ENCODE peak calls at places on chromosome 18, in eight cellular contexts. A is H1, J is ovary, K is stomach, H is GM12878, N is A549, X is tibial nerve, U is SK-N-SH. L is an unnamed sample.

GRCh38 chr18:80108122-80108536 is 933 bp upstream of the ADNP2 start:
- DNase-seq in K (no peak), H (no peak), X (no peak), N (no peak), A (no peak), J (peak), U (no peak), L (no peak)

GRCh38 chr18:22228930-22229329 is 59.5 kb downstream of the GATA6 start:
- DNase-seq in A (no peak), K (no peak), H (no peak), J (no peak), U (no peak), N (no peak), X (no peak), L (no peak)

GRCh38 chr18:55252053-55252675 is 292.9 kb upstream of the CCDC68 start:
- DNase-seq in H (no peak), A (no peak), X (no peak), K (no peak), U (no peak), J (no peak), N (no peak), L (no peak)

GRCh38 chr18:3451989-3452749 is 2.2 kb downstream of the TGIF1 start:
- DNase-seq in A (peak), X (peak), J (peak), H (no peak), K (peak), U (peak), N (no peak), L (peak)

GRCh38 chr18:1094408-1094807 is 189.7 kb downstream of the ADCYAP1 start:
- DNase-seq in A (no peak), J (no peak), X (no peak), H (no peak), U (no peak), N (no peak), K (no peak), L (no peak)

GRCh38 chr18:58908006-58908405 is 43.3 kb downstream of the ZNF532 start:
- DNase-seq in U (no peak), X (no peak), K (no peak), H (no peak), A (no peak), N (no peak), J (no peak), L (no peak)

GRCh38 chr18:6650063-6650462 is 79.5 kb upstream of the ARHGAP28 start:
- DNase-seq in H (no peak), K (no peak), U (no peak), N (no peak), J (no peak), A (no peak), X (no peak), L (no peak)

GRCh38 chr18:39698436-39698835 is 2132.8 kb upstream of the CELF4 start:
- DNase-seq in A (no peak), U (no peak), X (no peak), J (no peak), H (no peak), N (no peak), K (no peak), L (no peak)

GRCh38 chr18:11577271-11578112 is 31.9 kb upstream of the SLC35G4 start:
- DNase-seq in J (no peak), N (no peak), U (no peak), H (no peak), X (no peak), A (no peak), K (no peak), L (no peak)

GRCh38 chr18:23210526-23210925 is 75.2 kb downstream of the CABLES1 start:
- DNase-seq in N (no peak), J (no peak), H (no peak), A (no peak), U (no peak), X (no peak), K (no peak), L (no peak)

GRCh38 chr18:73826098-73826497 is 321.5 kb downstream of the FBXO15 start:
- DNase-seq in H (no peak), N (no peak), K (no peak), U (no peak), J (no peak), X (no peak), A (no peak), L (no peak)

GRCh38 chr18:59470627-59471121 is 111.6 kb upstream of the LMAN1 start:
- DNase-seq in J (no peak), H (no peak), K (no peak), X (no peak), N (no peak), U (no peak), A (no peak), L (peak)

GRCh38 chr18:45059695-45060094 is 379.0 kb downstream of the SETBP1 start:
- DNase-seq in J (no peak), N (peak), U (no peak), A (no peak), H (no peak), X (no peak), K (no peak), L (no peak)
- TF ChIP-seq EP300 in J (no peak), N (no peak), U (no peak), A (no peak), H (no peak), X (no peak), K (no peak), L (no peak)

GRCh38 chr18:48682768-48683167 is 143.9 kb downstream of the CTIF start:
- DNase-seq in A (no peak), K (no peak), N (no peak), X (no peak), J (no peak), U (no peak), H (no peak), L (no peak)

GRCh38 chr18:48683197-48683596 is 144.4 kb downstream of the CTIF start:
- DNase-seq in U (no peak), N (no peak), A (no peak), H (no peak), X (no peak), J (no peak), K (no peak), L (no peak)

GRCh38 chr18:48679236-48679635 is 140.4 kb downstream of the CTIF start:
- DNase-seq in X (no peak), N (no peak), A (no peak), J (no peak), K (no peak), U (no peak), H (no peak), L (no peak)

GRCh38 chr18:48680339-48680738 is 141.5 kb downstream of the CTIF start:
- DNase-seq in A (no peak), J (no peak), N (no peak), X (no peak), K (no peak), H (no peak), U (no peak), L (no peak)

DNA sequence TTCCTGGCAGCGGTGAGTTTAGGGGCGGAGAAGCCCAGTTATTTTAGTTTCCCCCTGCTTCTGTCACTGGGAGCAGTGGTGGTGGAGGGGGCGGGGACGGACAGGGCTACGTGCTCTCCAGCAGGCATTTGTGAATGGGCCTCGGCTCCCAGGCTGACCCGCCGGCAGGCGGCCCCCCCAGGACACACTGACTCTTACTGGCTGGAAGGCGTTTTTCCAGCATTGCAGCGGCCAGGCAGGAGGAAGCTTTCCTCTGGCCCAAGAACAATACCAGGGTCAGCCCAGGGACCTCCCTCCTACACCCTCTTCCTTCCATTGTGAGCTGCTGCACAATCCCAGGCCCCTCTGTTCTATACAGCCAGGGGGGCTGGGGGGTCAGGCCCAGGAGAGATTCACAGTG is 142.0 kb downstream of the CTIF start:
- DNase-seq in N (no peak), U (no peak), J (no peak), K (no peak), X (peak), A (no peak), H (no peak), L (peak)
- H3K27ac ChIP-seq in N (no peak), U (no peak), J (no peak), K (peak), X (no peak), A (no peak), H (no peak), L (peak)

DNA sequence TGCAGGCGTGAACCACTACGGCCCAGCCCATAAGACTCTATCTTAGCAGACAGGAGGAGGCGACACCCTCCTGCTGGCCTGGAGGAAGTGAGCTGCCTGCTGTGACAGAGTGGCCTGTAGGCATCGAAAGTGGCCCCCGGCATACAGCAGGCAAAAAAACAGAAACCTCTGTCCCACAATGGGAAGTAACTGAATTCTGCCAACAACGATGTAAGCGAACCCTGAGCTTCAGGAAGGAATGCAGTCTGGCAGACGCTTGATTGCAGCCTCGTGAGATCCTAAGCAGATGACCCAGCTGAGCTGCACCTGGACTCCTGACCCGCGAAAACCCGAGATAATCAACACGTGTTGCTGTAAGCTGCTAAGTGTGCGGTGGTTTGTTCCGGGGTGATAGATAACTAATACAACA is 13.6 kb downstream of the MRO start:
- DNase-seq in K (no peak), X (no peak), H (no peak), U (no peak), A (no peak), N (no peak), J (no peak), L (no peak)
- TF ChIP-seq CTCF in K (no peak), X (no peak), H (no peak), U (no peak), A (no peak), N (no peak), J (no peak), L (no peak)

GRCh38 chr18:70390366-70391090 is 101.7 kb downstream of the SOCS6 start:
- DNase-seq in K (no peak), H (no peak), U (no peak), N (no peak), X (no peak), J (no peak), A (no peak), L (no peak)
- TF ChIP-seq EP300 in K (no peak), H (no peak), U (no peak), N (no peak), X (no peak), J (no peak), A (no peak), L (no peak)

L was measured in sigmoid colon.